ENCODE peak calls at places on chromosome 15, in eight cellular contexts. L is hepatocyte, R is AG04450, Z is adrenal gland, B is ovary, E is HL-60, X is dorsolateral prefrontal cortex, T is testis. N is an unnamed sample.

GRCh38 chr15:80068578-80068977 is 9.1 kb downstream of the ZFAND6 start:
- DNase-seq in L (no peak), R (no peak), Z (no peak), B (no peak), E (no peak), X (no peak), T (no peak), N (no peak)

GRCh38 chr15:99708563-99708962 is 24.7 kb downstream of the LYSMD4 start:
- DNase-seq in L (peak), R (peak), Z (peak), B (peak), E (no peak), X (no peak), T (peak), N (peak)

GRCh38 chr15:78969687-78970349 is 25.0 kb upstream of the CTSH start:
- DNase-seq in L (no peak), R (no peak), Z (no peak), B (no peak), E (no peak), X (no peak), T (no peak), N (no peak)

GRCh38 chr15:39511000-39511914 is 69.6 kb upstream of the THBS1 start:
- DNase-seq in L (peak), R (peak), Z (no peak), B (peak), E (no peak), X (no peak), T (peak), N (peak)

GRCh38 chr15:57820119-57820518 is 113.6 kb downstream of the POLR2M start:
- DNase-seq in L (no peak), R (no peak), Z (no peak), B (no peak), E (no peak), X (no peak), T (no peak), N (no peak)

GRCh38 chr15:88440021-88440420 is 27.2 kb downstream of the MRPL46 start:
- DNase-seq in L (no peak), R (peak), Z (no peak), B (no peak), E (no peak), X (no peak), T (no peak), N (no peak)

GRCh38 chr15:58957101-58957973 is 23.9 kb upstream of the SLTM start:
- DNase-seq in L (peak), R (no peak), Z (peak), B (peak), E (peak), X (no peak), T (peak), N (peak)

GRCh38 chr15:80411788-80412288 is 7.7 kb downstream of the ARNT2 start:
- DNase-seq in L (no peak), R (no peak), Z (no peak), B (no peak), E (no peak), X (no peak), T (no peak), N (no peak)

GRCh38 chr15:79918278-79918677 is 21.5 kb upstream of the MTHFS start:
- DNase-seq in L (peak), R (no peak), Z (no peak), B (no peak), E (no peak), X (no peak), T (no peak), N (no peak)

GRCh38 chr15:44101944-44102343 is 93.1 kb downstream of the FRMD5 start:
- DNase-seq in L (no peak), R (peak), Z (no peak), B (no peak), E (no peak), X (no peak), T (no peak), N (no peak)

GRCh38 chr15:48636511-48636910 is 9.0 kb downstream of the FBN1 start:
- DNase-seq in L (no peak), R (no peak), Z (no peak), B (no peak), E (no peak), X (peak), T (no peak), N (no peak)

GRCh38 chr15:96330064-96330449 is 443 bp upstream of the NR2F2 start:
- DNase-seq in L (no peak), R (no peak), Z (no peak), B (peak), E (peak), X (no peak), T (peak), N (peak)

GRCh38 chr15:48559270-48559669 is 86.2 kb downstream of the FBN1 start:
- DNase-seq in L (peak), R (peak), Z (peak), B (peak), E (no peak), X (no peak), T (peak), N (peak)

GRCh38 chr15:47409038-47409437 is 308.3 kb upstream of the SEMA6D start:
- DNase-seq in L (no peak), R (no peak), Z (no peak), B (no peak), E (no peak), X (no peak), T (peak), N (no peak)

GRCh38 chr15:100241572-100242479 is 99.9 kb downstream of the ADAMTS17 start:
- DNase-seq in L (peak), R (no peak), Z (peak), B (peak), E (no peak), X (no peak), T (peak), N (peak)

GRCh38 chr15:76235186-76235826 is 76.0 kb downstream of the ETFA start:
- DNase-seq in L (peak), R (peak), Z (no peak), B (no peak), E (no peak), X (no peak), T (no peak), N (no peak)

GRCh38 chr15:74889882-74890768 is at the start of gene MPI:
- DNase-seq in L (peak), R (peak), Z (peak), B (peak), E (peak), X (peak), T (peak), N (peak)

GRCh38 chr15:76296849-76297248 is 14.4 kb downstream of the ETFA start:
- DNase-seq in L (no peak), R (no peak), Z (no peak), B (no peak), E (no peak), X (no peak), T (no peak), N (no peak)

GRCh38 chr15:27792756-27793264 is 306.3 kb downstream of the OCA2 start:
- DNase-seq in L (no peak), R (no peak), Z (no peak), B (no peak), E (no peak), X (no peak), T (no peak), N (no peak)

GRCh38 chr15:58244546-58244945 is 106.4 kb downstream of the AQP9 start:
- DNase-seq in L (no peak), R (no peak), Z (no peak), B (no peak), E (no peak), X (no peak), T (peak), N (no peak)

GRCh38 chr15:40430271-40430805 is 10.4 kb upstream of the BAHD1 start:
- DNase-seq in L (no peak), R (no peak), Z (peak), B (no peak), E (no peak), X (no peak), T (peak), N (no peak)

GRCh38 chr15:48177383-48177874 is 666 bp downstream of the MYEF2 start:
- DNase-seq in L (peak), R (no peak), Z (no peak), B (no peak), E (no peak), X (no peak), T (peak), N (no peak)

GRCh38 chr15:42511010-42511396 is 15.6 kb downstream of the SNAP23 start:
- DNase-seq in L (peak), R (no peak), Z (no peak), B (no peak), E (peak), X (no peak), T (no peak), N (no peak)
- H3K27ac ChIP-seq in L (peak), R (peak), Z (peak), B (peak), E (peak), X (peak), T (peak), N (no peak)

GRCh38 chr15:94282269-94283250 is 51.2 kb downstream of the MCTP2 start:
- DNase-seq in L (no peak), R (no peak), Z (no peak), B (no peak), E (no peak), X (no peak), T (no peak), N (no peak)

GRCh38 chr15:94287794-94288246 is 56.5 kb downstream of the MCTP2 start:
- DNase-seq in L (no peak), R (no peak), Z (no peak), B (no peak), E (peak), X (no peak), T (no peak), N (no peak)

GRCh38 chr15:94286581-94286980 is 55.2 kb downstream of the MCTP2 start:
- DNase-seq in L (no peak), R (no peak), Z (no peak), B (no peak), E (peak), X (no peak), T (no peak), N (no peak)
- H3K27ac ChIP-seq in L (no peak), R (no peak), Z (no peak), B (no peak), E (peak), X (no peak), T (no peak), N (no peak)

GRCh38 chr15:33131880-33132279 is 62.6 kb downstream of the FMN1 start:
- DNase-seq in L (no peak), R (no peak), Z (no peak), B (no peak), E (no peak), X (no peak), T (no peak), N (no peak)
- H3K27ac ChIP-seq in L (no peak), R (no peak), Z (no peak), B (no peak), E (no peak), X (peak), T (no peak), N (no peak)

GRCh38 chr15:85312925-85313324 is 67.5 kb upstream of the AKAP13 start:
- DNase-seq in L (no peak), R (no peak), Z (no peak), B (no peak), E (peak), X (no peak), T (no peak), N (no peak)
- H3K27ac ChIP-seq in L (peak), R (peak), Z (no peak), B (no peak), E (no peak), X (no peak), T (no peak), N (no peak)

GRCh38 chr15:64162478-64162868 is 349 bp downstream of the PPIB start:
- DNase-seq in L (no peak), R (no peak), Z (no peak), B (no peak), E (no peak), X (no peak), T (no peak), N (no peak)

GRCh38 chr15:64162869-64163661 is at the start of gene PPIB:
- DNase-seq in L (peak), R (peak), Z (peak), B (peak), E (peak), X (peak), T (peak), N (peak)

GRCh38 chr15:64163662-64164362 is 990 bp upstream of the PPIB start:
- DNase-seq in L (no peak), R (no peak), Z (peak), B (no peak), E (peak), X (no peak), T (peak), N (no peak)

GRCh38 chr15:64166104-64166890 is 3.5 kb upstream of the PPIB start:
- DNase-seq in L (no peak), R (no peak), Z (no peak), B (no peak), E (no peak), X (no peak), T (no peak), N (no peak)

GRCh38 chr15:64164436-64164835 is 1.6 kb upstream of the PPIB start:
- DNase-seq in L (no peak), R (no peak), Z (no peak), B (no peak), E (no peak), X (no peak), T (no peak), N (no peak)
- H3K27ac ChIP-seq in L (peak), R (no peak), Z (peak), B (no peak), E (peak), X (peak), T (no peak), N (no peak)

GRCh38 chr15:98003976-98004375 is 43.5 kb downstream of the ARRDC4 start:
- DNase-seq in L (no peak), R (no peak), Z (no peak), B (no peak), E (no peak), X (no peak), T (no peak), N (no peak)
- H3K27ac ChIP-seq in L (peak), R (no peak), Z (no peak), B (no peak), E (no peak), X (no peak), T (no peak), N (no peak)

N was measured in body of pancreas.